ENCODE peak calls at places on chromosome 5, in eight cellular contexts. N is T follicular helper cell; J is hypothalamus; D is COR-L47; H is stimulated activated CD4-positive, alpha-beta T cell treated with anti-CD3 and anti-CD28 coated beads, Interleukin-1b, Interleukin-23, amount 100 ng/mL, for 4 hours; Z is left ventricle myocardium superior; G is hippocampal formation; U is HFFc6. R is an unnamed sample.

GRCh38 chr5:169089343-169089742 is 211.6 kb downstream of the SLIT3 start:
- DNase-seq in N (no peak), J (no peak), D (no peak), H (no peak), Z (no peak), G (no peak), U (no peak), R (no peak)

GRCh38 chr5:132475939-132476852 is 14.4 kb downstream of the IRF1 start:
- DNase-seq in N (no peak), J (no peak), D (no peak), H (no peak), Z (no peak), G (no peak), U (no peak), R (no peak)

GRCh38 chr5:176788091-176788490 is 22.3 kb upstream of the UNC5A start:
- DNase-seq in N (no peak), J (no peak), D (no peak), H (no peak), Z (no peak), G (no peak), U (no peak), R (no peak)

GRCh38 chr5:93582677-93583524 is at the start of gene NR2F1:
- DNase-seq in N (no peak), J (no peak), D (peak), H (no peak), Z (no peak), G (peak), U (peak), R (peak)

GRCh38 chr5:83467315-83468044 is 4.1 kb upstream of the VCAN start:
- DNase-seq in N (no peak), J (no peak), D (no peak), H (no peak), Z (peak), G (no peak), U (peak), R (no peak)

GRCh38 chr5:88729476-88730182 is 153.4 kb downstream of the MEF2C start:
- DNase-seq in N (peak), J (no peak), D (peak), H (peak), Z (no peak), G (peak), U (peak), R (peak)

GRCh38 chr5:59049070-59049469 is 466.2 kb downstream of the RAB3C start:
- DNase-seq in N (no peak), J (no peak), D (no peak), H (no peak), Z (no peak), G (no peak), U (no peak), R (no peak)

GRCh38 chr5:72537166-72537565 is 30.0 kb upstream of the ZNF366 start:
- DNase-seq in N (no peak), J (no peak), D (no peak), H (no peak), Z (no peak), G (no peak), U (no peak), R (no peak)

GRCh38 chr5:29758986-29759421 is 1434.5 kb upstream of the CDH6 start:
- DNase-seq in N (no peak), J (no peak), D (no peak), H (no peak), Z (no peak), G (no peak), U (no peak), R (no peak)

GRCh38 chr5:169801781-169802180 is 164.7 kb downstream of the DOCK2 start:
- DNase-seq in N (no peak), J (no peak), D (no peak), H (no peak), Z (no peak), G (no peak), U (no peak), R (no peak)

GRCh38 chr5:6395102-6395445 is 16.7 kb upstream of the MED10 start:
- DNase-seq in N (no peak), J (no peak), D (no peak), H (no peak), Z (no peak), G (no peak), U (no peak), R (no peak)

GRCh38 chr5:43769576-43770352 is 166.8 kb downstream of the NNT start:
- DNase-seq in N (no peak), J (no peak), D (no peak), H (no peak), Z (no peak), G (no peak), U (peak), R (no peak)